ENCODE peak calls at places on chromosome 5, in four cellular contexts. S is effector memory CD4-positive, alpha-beta T cell; Q is lower lobe of right lung; V is heart right ventricle. B is an unnamed sample.
A peak's percentile ranks its signal among the peaks of the same experiment; 100 is the strongest.

GRCh38 chr5:96880402-96881164 is 4.3 kb downstream of the ERAP2 start:
- DNase-seq in S (no peak), V (no peak), Q (no peak), B (peak; percentile 84)

GRCh38 chr5:9536717-9537116 is 9.2 kb downstream of the SEMA5A start:
- DNase-seq in S (no peak), Q (no peak), V (peak; percentile 40), B (no peak)

GRCh38 chr5:147578228-147579024 is 68.6 kb upstream of the DPYSL3 start:
- DNase-seq in Q (no peak), V (no peak), S (no peak), B (peak; percentile 52)

GRCh38 chr5:1177826-1178528 is 23.4 kb upstream of the SLC6A19 start:
- DNase-seq in Q (peak; percentile 41), S (no peak), V (no peak), B (no peak)

GRCh38 chr5:19917588-19917987 is 70.4 kb downstream of the CDH18 start:
- DNase-seq in V (no peak), Q (no peak), S (no peak), B (no peak)

GRCh38 chr5:67047180-67047579 is 149.4 kb downstream of the CD180 start:
- DNase-seq in S (no peak), Q (no peak), V (peak; percentile 67), B (no peak)

GRCh38 chr5:61084658-61085057 is 77.6 kb downstream of the SMIM15 start:
- DNase-seq in Q (no peak), V (no peak), S (no peak), B (no peak)

GRCh38 chr5:59724482-59725392 is 168.8 kb downstream of the PDE4D start:
- DNase-seq in V (no peak), Q (no peak), S (no peak), B (peak; percentile 49)

GRCh38 chr5:117645400-117645799 is 1070.8 kb upstream of the SEMA6A start:
- DNase-seq in Q (no peak), S (no peak), V (no peak), B (no peak)

GRCh38 chr5:177997319-177997670 is 1.3 kb upstream of the PROP1 start:
- DNase-seq in Q (no peak), V (no peak), S (no peak), B (no peak)

GRCh38 chr5:11619339-11620028 is 284.8 kb downstream of the CTNND2 start:
- DNase-seq in Q (no peak), V (no peak), S (no peak), B (no peak)

GRCh38 chr5:181234455-181235306 is 9.0 kb downstream of the RACK1 start:
- DNase-seq in V (no peak), Q (no peak), S (no peak), B (no peak)

GRCh38 chr5:36418172-36418979 is 116.7 kb upstream of the RANBP3L start:
- DNase-seq in S (no peak), Q (no peak), V (no peak), B (peak; percentile 86)

GRCh38 chr5:158947831-158948230 is 151.9 kb downstream of the EBF1 start:
- DNase-seq in V (no peak), S (no peak), Q (no peak), B (no peak)

GRCh38 chr5:166441-167372 is 24.6 kb upstream of the LRRC14B start:
- DNase-seq in V (no peak), Q (peak; percentile 41), S (no peak), B (no peak)

GRCh38 chr5:106121972-106122605 is 1548.6 kb downstream of the EFNA5 start:
- DNase-seq in Q (no peak), S (no peak), V (no peak), B (peak; percentile 22)

GRCh38 chr5:172235132-172235780 is 41.3 kb downstream of the EFCAB9 start:
- DNase-seq in Q (no peak), S (no peak), V (no peak), B (no peak)

GRCh38 chr5:68464424-68464823 is 248.9 kb downstream of the PIK3R1 start:
- DNase-seq in V (no peak), S (no peak), Q (no peak), B (peak; percentile 32)

GRCh38 chr5:61504143-61504542 is 172.1 kb downstream of the ZSWIM6 start:
- DNase-seq in Q (no peak), V (no peak), S (no peak), B (no peak)

GRCh38 chr5:157540124-157540523 is 35.5 kb downstream of the ADAM19 start:
- DNase-seq in S (no peak), V (no peak), Q (no peak), B (no peak)

GRCh38 chr5:35777358-35778087 is 79.2 kb upstream of the IL7R start:
- DNase-seq in S (peak; percentile 67), V (peak; percentile 60), Q (peak; percentile 55), B (peak; percentile 62)

GRCh38 chr5:179617930-179618329 is 5.5 kb downstream of the HNRNPH1 start:
- DNase-seq in Q (no peak), V (no peak), S (no peak), B (no peak)

GRCh38 chr5:179614745-179615144 is 8.7 kb downstream of the HNRNPH1 start:
- DNase-seq in V (no peak), Q (no peak), S (no peak), B (no peak)

GRCh38 chr5:179613460-179614071 is 9.9 kb downstream of the HNRNPH1 start:
- DNase-seq in Q (no peak), V (no peak), S (peak; percentile 24), B (no peak)

GRCh38 chr5:179615203-179615602 is 8.3 kb downstream of the HNRNPH1 start:
- DNase-seq in S (no peak), Q (no peak), V (no peak), B (no peak)

DNA sequence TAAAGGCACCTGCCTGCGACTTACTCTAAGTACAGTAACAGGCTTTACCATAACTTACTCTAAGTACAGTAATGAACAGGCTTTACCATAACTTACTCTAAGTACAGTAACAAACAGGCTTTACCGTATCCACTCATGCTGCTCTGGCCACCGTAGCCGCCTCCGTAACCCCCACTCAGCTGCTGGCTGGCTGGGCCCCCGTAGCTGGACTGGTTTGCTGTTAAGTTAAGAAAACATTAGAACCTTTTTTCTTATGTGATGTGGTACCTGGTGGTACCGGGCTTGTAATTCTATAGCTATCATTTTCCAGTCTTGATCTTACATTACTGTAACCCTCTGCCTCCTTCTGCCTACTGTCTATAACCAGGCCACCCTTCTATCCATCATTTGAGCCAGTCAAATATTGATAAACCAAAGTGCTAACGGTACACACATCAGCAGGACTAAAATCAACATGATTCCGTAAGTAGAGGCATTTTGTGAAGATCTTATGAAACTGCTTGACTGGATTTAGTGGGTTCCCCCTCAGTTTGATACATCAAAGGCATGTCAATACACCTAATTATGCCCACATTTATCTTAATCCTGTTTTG is 7.4 kb downstream of the HNRNPH1 start:
- DNase-seq in V (no peak), S (no peak), Q (no peak), B (no peak)
- H3K4me1 ChIP-seq in V (peaks cover 68% of the 10 kb centered on the region), S (peaks cover 16% of the 10 kb centered on the region), Q (peaks cover 75% of the 10 kb centered on the region), B (peaks cover 9% of the 10 kb centered on the region)

GRCh38 chr5:88829053-88829452 is 53.9 kb downstream of the MEF2C start:
- DNase-seq in V (no peak), S (no peak), Q (no peak), B (no peak)

GRCh38 chr5:88830567-88830966 is 52.4 kb downstream of the MEF2C start:
- DNase-seq in Q (no peak), V (no peak), S (no peak), B (no peak)

GRCh38 chr5:88827997-88828396 is 55.0 kb downstream of the MEF2C start:
- DNase-seq in V (no peak), Q (no peak), S (no peak), B (no peak)

GRCh38 chr5:88831856-88832255 is 51.1 kb downstream of the MEF2C start:
- DNase-seq in Q (no peak), S (no peak), V (no peak), B (no peak)

DNA sequence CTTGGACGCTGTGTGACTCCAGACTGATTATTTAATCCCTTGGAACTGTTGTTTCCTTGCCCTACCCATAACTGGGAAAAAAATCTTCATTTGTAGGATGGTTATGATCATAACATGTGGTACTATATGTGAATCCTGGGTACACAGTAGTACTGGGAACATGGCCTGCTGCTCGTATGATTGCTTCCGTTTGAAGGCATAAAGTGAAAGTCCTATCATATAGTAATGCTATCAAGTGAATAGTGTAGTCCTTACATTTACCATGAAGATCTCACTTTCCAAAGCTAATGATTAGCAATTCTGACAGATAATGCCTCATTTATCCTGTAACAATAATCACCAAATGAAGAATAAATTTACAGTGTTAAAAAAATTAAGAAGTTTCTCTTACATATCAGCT is 53.2 kb downstream of the MEF2C start:
- DNase-seq in S (no peak), Q (no peak), V (no peak), B (no peak)
- H3K4me1 ChIP-seq in S (no peaks in the 10 kb centered on the region), Q (peaks cover 75% of the 10 kb centered on the region), V (peaks cover 97% of the 10 kb centered on the region), B (no peaks in the 10 kb centered on the region)

DNA sequence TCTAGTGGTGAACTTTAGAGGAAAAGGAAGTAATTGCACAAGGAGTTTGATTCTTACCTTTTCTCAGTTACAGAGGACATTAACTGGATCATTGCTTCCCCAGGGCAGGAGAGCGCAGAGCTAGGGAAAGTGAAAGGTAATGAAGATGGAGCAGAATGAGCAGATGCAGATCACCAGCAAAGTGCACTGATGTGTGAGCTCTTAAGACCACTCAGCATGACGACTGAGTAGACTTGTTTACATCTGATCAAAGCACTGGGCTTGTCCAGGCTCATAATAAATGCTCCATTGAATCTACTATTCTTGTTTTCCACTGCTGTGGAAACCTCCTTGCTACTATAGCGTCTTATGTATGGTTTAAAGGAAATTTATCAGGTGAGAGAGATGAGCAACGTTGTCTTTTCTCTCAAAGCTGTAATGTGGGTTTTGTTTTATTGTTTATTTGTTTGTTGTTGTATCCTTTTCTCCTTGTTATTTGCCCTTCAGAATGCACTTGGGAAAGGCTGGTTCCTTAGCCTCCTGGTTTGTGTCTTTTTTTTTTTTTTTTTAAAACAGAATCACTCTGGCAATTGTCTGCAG is 25.3 kb downstream of the SLC22A5 start:
- DNase-seq in Q (no peak), S (no peak), V (no peak), B (no peak)
- H3K4me1 ChIP-seq in Q (peaks cover 4% of the 10 kb centered on the region), S (peaks cover 34% of the 10 kb centered on the region), V (peaks cover 10% of the 10 kb centered on the region), B (peaks cover 17% of the 10 kb centered on the region)

GRCh38 chr5:43150075-43150474 is 29.4 kb downstream of the ZNF131 start:
- DNase-seq in Q (no peak), V (no peak), S (no peak), B (no peak)

GRCh38 chr5:43150748-43151147 is 30.0 kb downstream of the ZNF131 start:
- DNase-seq in S (no peak), V (no peak), Q (no peak), B (no peak)

GRCh38 chr5:43152946-43153345 is 32.2 kb downstream of the ZNF131 start:
- DNase-seq in V (no peak), S (no peak), Q (no peak), B (no peak)

GRCh38 chr5:43146958-43147357 is 26.2 kb downstream of the ZNF131 start:
- DNase-seq in S (no peak), Q (no peak), V (no peak), B (no peak)

GRCh38 chr5:43149231-43149630 is 28.5 kb downstream of the ZNF131 start:
- DNase-seq in S (no peak), Q (no peak), V (no peak), B (no peak)
- H3K4me1 ChIP-seq in S (no peaks in the 10 kb centered on the region), Q (no peaks in the 10 kb centered on the region), V (no peaks in the 10 kb centered on the region), B (no peaks in the 10 kb centered on the region)

GRCh38 chr5:16626696-16627264 is 10.0 kb upstream of the RETREG1 start:
- DNase-seq in S (no peak), V (no peak), Q (no peak), B (no peak)

GRCh38 chr5:16625116-16625515 is 8.3 kb upstream of the RETREG1 start:
- DNase-seq in Q (no peak), S (no peak), V (no peak), B (no peak)

GRCh38 chr5:16628376-16628775 is 11.6 kb upstream of the RETREG1 start:
- DNase-seq in S (no peak), V (no peak), Q (no peak), B (no peak)
- H3K4me1 ChIP-seq in S (peaks cover 10% of the 10 kb centered on the region), V (peaks cover 43% of the 10 kb centered on the region), Q (peaks cover 7% of the 10 kb centered on the region), B (no peaks in the 10 kb centered on the region)

B was measured in foreskin keratinocyte.